ENCODE peak calls at places on chromosomes 3 and 15, in five cellular contexts. One of them, this sample, is unnamed. For H3K27me3, the result is how much of the 10 kb centered on the place peaks cover.

GRCh38 chr3:125644036-125645025 is 49.0 kb upstream of the OSBPL11 start:
- DNase-seq in CD8-positive, alpha-beta memory T cell: no peak
- DNase-seq in adrenal gland: peak
- DNase-seq in CD4-positive, alpha-beta memory T cell: no peak
- DNase-seq in brain microvascular endothelial cell: no peak
- DNase-seq in this sample: no peak

GRCh38 chr15:96703794-96704550 is 373.5 kb downstream of the NR2F2 start:
- DNase-seq in brain microvascular endothelial cell: no peak
- DNase-seq in CD8-positive, alpha-beta memory T cell: no peak
- DNase-seq in CD4-positive, alpha-beta memory T cell: no peak
- DNase-seq in adrenal gland: no peak
- DNase-seq in this sample: no peak

GRCh38 chr15:82548700-82549099 is 8.4 kb upstream of the RPS17 start:
- DNase-seq in brain microvascular endothelial cell: no peak
- DNase-seq in adrenal gland: no peak
- DNase-seq in CD8-positive, alpha-beta memory T cell: no peak
- DNase-seq in CD4-positive, alpha-beta memory T cell: no peak
- DNase-seq in this sample: no peak

GRCh38 chr15:39874890-39875549 is 45.0 kb downstream of the GPR176 start:
- DNase-seq in CD4-positive, alpha-beta memory T cell: no peak
- DNase-seq in brain microvascular endothelial cell: peak
- DNase-seq in adrenal gland: no peak
- DNase-seq in CD8-positive, alpha-beta memory T cell: peak
- DNase-seq in this sample: no peak

GRCh38 chr3:18729671-18730070 is 304.5 kb upstream of the SATB1 start:
- DNase-seq in brain microvascular endothelial cell: no peak
- DNase-seq in CD4-positive, alpha-beta memory T cell: no peak
- DNase-seq in adrenal gland: no peak
- DNase-seq in CD8-positive, alpha-beta memory T cell: no peak
- DNase-seq in this sample: no peak

GRCh38 chr3:189712906-189713483 is 81.8 kb downstream of the TP63 start:
- DNase-seq in brain microvascular endothelial cell: no peak
- DNase-seq in CD4-positive, alpha-beta memory T cell: no peak
- DNase-seq in adrenal gland: no peak
- DNase-seq in CD8-positive, alpha-beta memory T cell: no peak
- DNase-seq in this sample: no peak

GRCh38 chr3:9778102-9778501 is 8.4 kb upstream of the CAMK1 start:
- DNase-seq in CD4-positive, alpha-beta memory T cell: no peak
- DNase-seq in CD8-positive, alpha-beta memory T cell: no peak
- DNase-seq in brain microvascular endothelial cell: peak
- DNase-seq in adrenal gland: peak
- DNase-seq in this sample: no peak

GRCh38 chr15:79204886-79205285 is 77.6 kb upstream of the ANKRD34C start:
- DNase-seq in CD8-positive, alpha-beta memory T cell: no peak
- DNase-seq in CD4-positive, alpha-beta memory T cell: no peak
- DNase-seq in brain microvascular endothelial cell: no peak
- DNase-seq in adrenal gland: no peak
- DNase-seq in this sample: no peak

GRCh38 chr3:123499316-123499715 is 50.4 kb upstream of the ADCY5 start:
- DNase-seq in brain microvascular endothelial cell: peak
- DNase-seq in CD4-positive, alpha-beta memory T cell: no peak
- DNase-seq in adrenal gland: no peak
- DNase-seq in CD8-positive, alpha-beta memory T cell: no peak
- DNase-seq in this sample: no peak

GRCh38 chr3:194259982-194260856 is 90.9 kb downstream of the CPN2 start:
- DNase-seq in brain microvascular endothelial cell: no peak
- DNase-seq in CD8-positive, alpha-beta memory T cell: no peak
- DNase-seq in CD4-positive, alpha-beta memory T cell: no peak
- DNase-seq in adrenal gland: no peak
- DNase-seq in this sample: peak

GRCh38 chr15:62119224-62119925 is 45.7 kb downstream of the C2CD4B start:
- DNase-seq in adrenal gland: peak
- DNase-seq in CD8-positive, alpha-beta memory T cell: no peak
- DNase-seq in CD4-positive, alpha-beta memory T cell: no peak
- DNase-seq in brain microvascular endothelial cell: peak
- DNase-seq in this sample: no peak

GRCh38 chr15:62120776-62121175 is 44.3 kb downstream of the C2CD4B start:
- DNase-seq in adrenal gland: no peak
- DNase-seq in brain microvascular endothelial cell: no peak
- DNase-seq in CD8-positive, alpha-beta memory T cell: no peak
- DNase-seq in CD4-positive, alpha-beta memory T cell: no peak
- DNase-seq in this sample: no peak

GRCh38 chr15:62118446-62118964 is 46.6 kb downstream of the C2CD4B start:
- DNase-seq in CD8-positive, alpha-beta memory T cell: no peak
- DNase-seq in CD4-positive, alpha-beta memory T cell: no peak
- DNase-seq in brain microvascular endothelial cell: no peak
- DNase-seq in adrenal gland: no peak
- DNase-seq in this sample: no peak

GRCh38 chr15:62121273-62122015 is 43.6 kb downstream of the C2CD4B start:
- DNase-seq in CD8-positive, alpha-beta memory T cell: no peak
- DNase-seq in CD4-positive, alpha-beta memory T cell: no peak
- DNase-seq in brain microvascular endothelial cell: no peak
- DNase-seq in adrenal gland: no peak
- DNase-seq in this sample: no peak

DNA sequence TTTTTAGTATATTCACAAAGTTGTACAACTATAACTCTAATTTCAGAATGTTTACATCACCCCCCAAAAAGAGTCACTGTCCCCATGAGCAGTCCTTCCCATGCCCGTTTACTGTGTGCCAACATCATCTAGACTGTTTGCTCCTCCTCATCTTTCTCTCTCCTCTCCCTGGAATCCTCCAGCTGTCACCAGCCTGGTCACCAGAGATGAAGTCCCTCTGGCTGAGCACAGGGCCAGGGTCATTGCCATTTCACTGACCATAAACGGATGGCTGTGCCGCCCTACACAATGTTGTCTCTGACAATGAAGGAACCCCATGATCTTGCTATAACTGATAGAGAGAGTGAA is 45.2 kb downstream of the C2CD4B start:
- DNase-seq in CD4-positive, alpha-beta memory T cell: no peak
- DNase-seq in adrenal gland: no peak
- DNase-seq in brain microvascular endothelial cell: no peak
- DNase-seq in CD8-positive, alpha-beta memory T cell: no peak
- DNase-seq in this sample: no peak
- H3K27ac ChIP-seq in CD4-positive, alpha-beta memory T cell: peak
- H3K27ac ChIP-seq in adrenal gland: peak
- H3K27ac ChIP-seq in brain microvascular endothelial cell: peak
- H3K27ac ChIP-seq in CD8-positive, alpha-beta memory T cell: peak
- H3K27ac ChIP-seq in this sample: peak

GRCh38 chr3:10952525-10952924 is 40.0 kb upstream of the SLC6A1 start:
- DNase-seq in CD8-positive, alpha-beta memory T cell: no peak
- DNase-seq in adrenal gland: no peak
- DNase-seq in CD4-positive, alpha-beta memory T cell: no peak
- DNase-seq in brain microvascular endothelial cell: no peak
- DNase-seq in this sample: no peak
- H3K27me3 ChIP-seq in CD8-positive, alpha-beta memory T cell: under half
- H3K27me3 ChIP-seq in adrenal gland: under half
- H3K27me3 ChIP-seq in CD4-positive, alpha-beta memory T cell: under half
- H3K27me3 ChIP-seq in brain microvascular endothelial cell: under half
- H3K27me3 ChIP-seq in this sample: under half

GRCh38 chr15:64096486-64097431 is 977 bp downstream of the SNX1 start:
- DNase-seq in CD4-positive, alpha-beta memory T cell: no peak
- DNase-seq in brain microvascular endothelial cell: peak
- DNase-seq in adrenal gland: peak
- DNase-seq in CD8-positive, alpha-beta memory T cell: no peak
- DNase-seq in this sample: no peak
- H3K27ac ChIP-seq in CD4-positive, alpha-beta memory T cell: peak
- H3K27ac ChIP-seq in brain microvascular endothelial cell: peak
- H3K27ac ChIP-seq in adrenal gland: peak
- H3K27ac ChIP-seq in CD8-positive, alpha-beta memory T cell: peak
- H3K27ac ChIP-seq in this sample: peak

DNA sequence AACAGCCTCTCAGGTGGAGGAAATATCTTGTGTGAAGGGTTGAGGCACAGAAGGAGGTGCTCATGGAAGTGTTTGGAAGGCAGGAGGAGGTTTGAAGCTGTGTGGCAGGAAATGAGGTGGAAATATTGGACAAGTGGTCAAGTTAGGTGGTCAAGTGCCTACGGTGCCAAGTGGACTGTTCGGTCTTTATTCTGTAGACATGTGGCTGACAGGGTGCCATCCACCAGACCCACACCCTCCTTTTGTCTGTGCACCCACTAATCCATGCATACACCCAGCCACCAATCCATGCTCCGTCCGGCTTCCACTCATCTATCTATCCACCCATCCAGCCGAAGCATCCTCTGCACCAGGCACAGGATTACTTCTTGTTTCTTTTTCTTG is 2.2 kb downstream of the SLC6A20 start:
- DNase-seq in CD8-positive, alpha-beta memory T cell: no peak
- DNase-seq in brain microvascular endothelial cell: no peak
- DNase-seq in CD4-positive, alpha-beta memory T cell: no peak
- DNase-seq in adrenal gland: no peak
- DNase-seq in this sample: peak
- H3K27me3 ChIP-seq in CD8-positive, alpha-beta memory T cell: under half
- H3K27me3 ChIP-seq in brain microvascular endothelial cell: half or more
- H3K27me3 ChIP-seq in CD4-positive, alpha-beta memory T cell: under half
- H3K27me3 ChIP-seq in adrenal gland: under half
- H3K27me3 ChIP-seq in this sample: under half

GRCh38 chr3:149449799-149450198 is 24.7 kb upstream of the TM4SF4 start:
- DNase-seq in CD4-positive, alpha-beta memory T cell: no peak
- DNase-seq in brain microvascular endothelial cell: no peak
- DNase-seq in adrenal gland: no peak
- DNase-seq in CD8-positive, alpha-beta memory T cell: no peak
- DNase-seq in this sample: no peak
- H3K27ac ChIP-seq in CD4-positive, alpha-beta memory T cell: no peak
- H3K27ac ChIP-seq in brain microvascular endothelial cell: no peak
- H3K27ac ChIP-seq in adrenal gland: no peak
- H3K27ac ChIP-seq in CD8-positive, alpha-beta memory T cell: no peak
- H3K27ac ChIP-seq in this sample: no peak

GRCh38 chr3:127405791-127406190 is 117.9 kb upstream of the PRR20G start:
- DNase-seq in CD8-positive, alpha-beta memory T cell: no peak
- DNase-seq in CD4-positive, alpha-beta memory T cell: no peak
- DNase-seq in adrenal gland: no peak
- DNase-seq in brain microvascular endothelial cell: no peak
- DNase-seq in this sample: no peak
- H3K27me3 ChIP-seq in CD8-positive, alpha-beta memory T cell: under half
- H3K27me3 ChIP-seq in CD4-positive, alpha-beta memory T cell: under half
- H3K27me3 ChIP-seq in adrenal gland: under half
- H3K27me3 ChIP-seq in brain microvascular endothelial cell: under half
- H3K27me3 ChIP-seq in this sample: under half

GRCh38 chr3:38170722-38171121 is 5.4 kb downstream of the OXSR1 start:
- DNase-seq in CD4-positive, alpha-beta memory T cell: no peak
- DNase-seq in CD8-positive, alpha-beta memory T cell: no peak
- DNase-seq in adrenal gland: no peak
- DNase-seq in brain microvascular endothelial cell: no peak
- DNase-seq in this sample: no peak

GRCh38 chr3:38168988-38169363 is 3.6 kb downstream of the OXSR1 start:
- DNase-seq in CD4-positive, alpha-beta memory T cell: no peak
- DNase-seq in brain microvascular endothelial cell: no peak
- DNase-seq in CD8-positive, alpha-beta memory T cell: no peak
- DNase-seq in adrenal gland: no peak
- DNase-seq in this sample: no peak

GRCh38 chr3:38164966-38165721 is at the start of gene OXSR1:
- DNase-seq in adrenal gland: peak
- DNase-seq in CD4-positive, alpha-beta memory T cell: peak
- DNase-seq in brain microvascular endothelial cell: peak
- DNase-seq in CD8-positive, alpha-beta memory T cell: peak
- DNase-seq in this sample: peak

GRCh38 chr3:38165722-38166387 is 518 bp downstream of the OXSR1 start:
- DNase-seq in brain microvascular endothelial cell: peak
- DNase-seq in adrenal gland: peak
- DNase-seq in CD8-positive, alpha-beta memory T cell: no peak
- DNase-seq in CD4-positive, alpha-beta memory T cell: no peak
- DNase-seq in this sample: no peak

GRCh38 chr3:38168151-38168987 is 3.0 kb downstream of the OXSR1 start:
- DNase-seq in CD4-positive, alpha-beta memory T cell: no peak
- DNase-seq in CD8-positive, alpha-beta memory T cell: no peak
- DNase-seq in brain microvascular endothelial cell: peak
- DNase-seq in adrenal gland: no peak
- DNase-seq in this sample: no peak
- H3K27ac ChIP-seq in CD4-positive, alpha-beta memory T cell: no peak
- H3K27ac ChIP-seq in CD8-positive, alpha-beta memory T cell: no peak
- H3K27ac ChIP-seq in brain microvascular endothelial cell: peak
- H3K27ac ChIP-seq in adrenal gland: no peak
- H3K27ac ChIP-seq in this sample: no peak

GRCh38 chr3:182478369-182478768 is 314.9 kb upstream of the ATP11B start:
- DNase-seq in CD4-positive, alpha-beta memory T cell: no peak
- DNase-seq in CD8-positive, alpha-beta memory T cell: no peak
- DNase-seq in adrenal gland: no peak
- DNase-seq in brain microvascular endothelial cell: no peak
- DNase-seq in this sample: no peak
- H3K27me3 ChIP-seq in CD4-positive, alpha-beta memory T cell: under half
- H3K27me3 ChIP-seq in CD8-positive, alpha-beta memory T cell: under half
- H3K27me3 ChIP-seq in adrenal gland: under half
- H3K27me3 ChIP-seq in brain microvascular endothelial cell: under half
- H3K27me3 ChIP-seq in this sample: under half